ENCODE peak calls at places on chromosomes 1 and 21, in five cellular contexts. T, L, U, B and S are unnamed samples.

GRCh38 chr21:38911523-38912354 is 106.0 kb downstream of the ETS2 start:
- DNase-seq in T (no peak), L (no peak), U (no peak), B (no peak), S (no peak)

GRCh38 chr1:46413596-46413985 is 19.5 kb downstream of the FAAH start:
- DNase-seq in T (peak), L (peak), U (peak), B (no peak), S (peak)

GRCh38 chr1:43563779-43564616 is 33.3 kb downstream of the PTPRF start:
- DNase-seq in T (peak), L (no peak), U (no peak), B (no peak), S (no peak)

GRCh38 chr21:39313042-39313456 is 383 bp downstream of the BRWD1 start:
- DNase-seq in T (peak), L (peak), U (peak), B (no peak), S (peak)

GRCh38 chr1:53375440-53375839 is 47.6 kb upstream of the LRP8 start:
- DNase-seq in T (no peak), L (no peak), U (no peak), B (no peak), S (no peak)

GRCh38 chr1:228837817-228838716 is 102.8 kb downstream of the RHOU start:
- DNase-seq in T (no peak), L (no peak), U (peak), B (no peak), S (peak)

GRCh38 chr1:32536117-32536516 is 3.1 kb upstream of the ZBTB8A start:
- DNase-seq in T (no peak), L (no peak), U (no peak), B (no peak), S (no peak)

GRCh38 chr1:247326601-247327135 is 5.0 kb downstream of the ZNF496 start:
- DNase-seq in T (no peak), L (no peak), U (no peak), B (no peak), S (no peak)

GRCh38 chr1:228283043-228283371 is 75.2 kb downstream of the OBSCN start:
- DNase-seq in T (peak), L (no peak), U (no peak), B (no peak), S (peak)

GRCh38 chr1:15957221-15958090 is 18.4 kb downstream of the ZBTB17 start:
- DNase-seq in T (peak), L (no peak), U (peak), B (no peak), S (peak)

GRCh38 chr1:221246628-221247027 is 367.4 kb downstream of the HLX start:
- DNase-seq in T (no peak), L (no peak), U (no peak), B (no peak), S (no peak)

GRCh38 chr1:231059566-231060193 is 19.6 kb upstream of the FAM89A start:
- DNase-seq in T (no peak), L (no peak), U (no peak), B (no peak), S (no peak)